ENCODE peak calls at places on chromosomes 13 and 19, in eight cellular contexts. F is fibroblast of mammary gland, P is K562, H is heart right ventricle, O is fibroblast of lung, B is HFF-Myc, A is cardiac fibroblast, L is mesenchymal stem cell. J is an unnamed sample.

GRCh38 chr13:48223016-48223385 is 10.0 kb upstream of the ITM2B start:
- DNase-seq in P (no peak), H (no peak), O (no peak), L (peak; percentile 29), B (no peak), A (no peak), F (no peak), J (no peak)

GRCh38 chr19:38671654-38672053 is 24.2 kb downstream of the ACTN4 start:
- DNase-seq in L (no peak), O (no peak), H (no peak), B (no peak), A (no peak), P (no peak), F (no peak), J (no peak)

GRCh38 chr13:103539265-103539664 is 473.0 kb upstream of the SLC10A2 start:
- DNase-seq in B (no peak), P (no peak), H (no peak), F (no peak), L (no peak), O (no peak), A (no peak), J (no peak)

GRCh38 chr19:58387338-58388174 is 487 bp downstream of the RPS5 start:
- DNase-seq in L (peak; percentile 47), A (no peak), P (no peak), B (no peak), H (no peak), O (no peak), F (peak; percentile 16), J (no peak)

GRCh38 chr19:16920816-16921529 is 32.2 kb downstream of the F2RL3 start:
- DNase-seq in H (no peak), O (peak; percentile 60), A (peak; percentile 95), F (peak; percentile 91), P (peak; percentile 88), L (peak; percentile 68), B (no peak), J (peak; percentile 28)

GRCh38 chr13:93355094-93355493 is 128.5 kb downstream of the GPC6 start:
- DNase-seq in H (no peak), A (no peak), P (no peak), B (no peak), O (no peak), L (no peak), F (no peak), J (no peak)

GRCh38 chr13:106532111-106532929 is 3.1 kb downstream of the EFNB2 start:
- DNase-seq in B (no peak), A (peak; percentile 22), L (peak; percentile 47), P (no peak), O (peak; percentile 56), F (peak; percentile 28), H (no peak), J (no peak)

GRCh38 chr13:43742911-43743310 is 43.9 kb downstream of the ENOX1 start:
- DNase-seq in L (no peak), A (no peak), O (no peak), B (no peak), H (no peak), F (no peak), P (no peak), J (no peak)

GRCh38 chr19:58181902-58182576 is 822 bp upstream of the ZNF274 start:
- DNase-seq in A (peak; percentile 68), L (peak; percentile 35), B (no peak), P (peak; percentile 44), O (peak; percentile 20), F (peak; percentile 49), H (peak; percentile 56), J (no peak)

GRCh38 chr19:35306473-35307246 is 14.7 kb downstream of the MAG start:
- DNase-seq in H (no peak), B (no peak), L (no peak), A (no peak), F (no peak), O (no peak), P (no peak), J (no peak)

GRCh38 chr19:42255766-42256750 is 1.1 kb upstream of the ERF start:
- DNase-seq in A (peak; percentile 71), P (no peak), O (peak; percentile 45), H (peak; percentile 83), L (peak; percentile 78), F (peak; percentile 44), B (no peak), J (no peak)

GRCh38 chr13:108176685-108177274 is 38.6 kb downstream of the LIG4 start:
- DNase-seq in B (no peak), A (peak; percentile 40), H (no peak), F (peak; percentile 23), L (peak; percentile 34), O (peak; percentile 12), P (peak; percentile 25), J (no peak)

GRCh38 chr19:13154911-13155471 is 4.8 kb downstream of the IER2 start:
- DNase-seq in H (peak; percentile 54), F (peak; percentile 58), P (peak; percentile 42), O (peak; percentile 57), B (no peak), A (peak; percentile 72), L (peak; percentile 93), J (no peak)

GRCh38 chr13:69857188-69857821 is 250.3 kb upstream of the ATXN8OS start:
- DNase-seq in A (peak; percentile 57), P (peak; percentile 15), B (no peak), H (no peak), L (peak; percentile 49), O (peak; percentile 49), F (peak; percentile 35), J (no peak)

GRCh38 chr13:68713394-68713793 is 1394.2 kb upstream of the ATXN8OS start:
- DNase-seq in L (no peak), B (no peak), O (no peak), H (no peak), P (no peak), A (no peak), F (no peak), J (no peak)

GRCh38 chr13:111508164-111508870 is 187.9 kb downstream of the TEX29 start:
- DNase-seq in O (no peak), L (no peak), A (no peak), F (no peak), B (no peak), P (no peak), H (no peak), J (no peak)

DNA sequence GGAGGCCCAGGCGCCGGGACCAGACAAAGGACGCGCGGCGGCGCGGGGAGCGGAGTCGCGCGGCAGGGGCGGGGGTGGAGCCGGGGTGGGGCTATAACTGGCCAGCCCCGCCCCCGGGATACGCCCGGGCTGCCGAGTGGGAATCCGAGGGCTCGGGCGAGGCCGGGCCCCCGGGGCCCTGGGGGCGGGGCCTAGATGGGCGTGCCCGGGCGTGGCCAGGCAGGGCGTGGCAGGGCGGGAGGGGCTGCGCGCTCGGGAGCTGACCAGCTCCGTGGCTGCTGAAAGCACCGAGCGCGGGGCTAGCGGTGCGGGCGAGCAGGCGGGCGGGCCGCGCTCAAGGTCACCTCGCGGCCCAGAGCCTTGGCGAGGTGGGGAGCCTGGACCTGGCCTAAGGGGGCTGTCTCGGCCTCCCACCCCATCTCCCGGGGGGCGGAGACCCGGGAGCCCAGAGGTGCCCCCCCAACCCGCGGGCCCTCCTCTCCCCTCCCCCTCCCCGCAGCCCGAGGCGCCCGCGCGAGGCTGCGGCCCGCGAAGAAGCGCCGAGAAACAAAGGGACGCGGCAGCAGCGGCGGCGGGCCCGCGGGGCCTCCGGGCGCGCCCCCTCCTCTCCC is 1.3 kb downstream of the ELAVL3 start:
- DNase-seq in H (no peak), P (peak; percentile 100), O (no peak), A (no peak), L (no peak), B (no peak), F (peak; percentile 30), J (no peak)
- H3K4me3 ChIP-seq in H (peak overlapping the region; percentile 16), P (peak overlapping the region; percentile 23), O (no peak overlapping the region), A (no peak overlapping the region), L (no peak overlapping the region), B (no peak overlapping the region), F (no peak overlapping the region), J (no peak overlapping the region)

GRCh38 chr19:47260476-47260875 is 4.2 kb downstream of the CCDC9 start:
- DNase-seq in O (no peak), H (no peak), F (no peak), B (no peak), P (no peak), A (no peak), L (no peak), J (no peak)

GRCh38 chr19:47258895-47259555 is 2.7 kb downstream of the CCDC9 start:
- DNase-seq in H (no peak), P (no peak), O (no peak), F (no peak), A (no peak), B (no peak), L (no peak), J (no peak)

GRCh38 chr19:47256688-47257410 is 524 bp downstream of the CCDC9 start:
- DNase-seq in F (peak; percentile 98), L (peak; percentile 99), B (peak; percentile 96), H (peak; percentile 100), P (peak; percentile 96), O (peak; percentile 99), A (peak; percentile 100), J (peak; percentile 94)

GRCh38 chr19:47257411-47258169 is 1.3 kb downstream of the CCDC9 start:
- DNase-seq in A (no peak), F (no peak), H (no peak), P (no peak), B (no peak), L (no peak), O (no peak), J (no peak)

GRCh38 chr19:47258434-47258833 is 2.1 kb downstream of the CCDC9 start:
- DNase-seq in B (no peak), O (no peak), A (no peak), L (no peak), F (no peak), P (no peak), H (no peak), J (no peak)
- H3K4me3 ChIP-seq in B (peak overlapping the region; percentile 61), O (peak overlapping the region; percentile 67), A (peak overlapping the region; percentile 44), L (peak overlapping the region; percentile 87), F (peak overlapping the region; percentile 58), P (peak overlapping the region; percentile 53), H (peak overlapping the region; percentile 66), J (peak overlapping the region; percentile 69)

DNA sequence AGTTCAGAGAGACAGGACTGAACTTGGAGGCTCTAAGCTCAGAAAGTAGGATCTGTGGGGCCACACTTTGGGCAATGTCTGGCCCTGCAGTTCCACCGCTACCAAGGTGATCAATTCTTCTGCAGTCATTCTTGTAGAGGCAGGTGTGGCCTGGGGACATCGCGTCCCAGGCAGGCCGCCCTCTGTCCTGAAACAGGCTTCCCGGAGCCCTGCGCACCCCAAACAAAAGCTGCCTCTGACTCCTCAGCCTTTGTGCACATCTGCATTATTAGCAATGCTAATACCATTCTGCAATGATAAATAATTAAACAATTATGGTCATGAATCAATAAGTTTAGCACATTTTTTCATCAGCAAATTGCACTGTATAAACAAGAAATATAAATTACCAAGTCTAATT is 160.2 kb downstream of the URI1 start:
- DNase-seq in H (no peak), O (no peak), F (no peak), A (no peak), L (no peak), P (no peak), B (no peak), J (no peak)
- H3K4me3 ChIP-seq in H (no peak overlapping the region), O (no peak overlapping the region), F (no peak overlapping the region), A (no peak overlapping the region), L (no peak overlapping the region), P (no peak overlapping the region), B (no peak overlapping the region), J (no peak overlapping the region)

DNA sequence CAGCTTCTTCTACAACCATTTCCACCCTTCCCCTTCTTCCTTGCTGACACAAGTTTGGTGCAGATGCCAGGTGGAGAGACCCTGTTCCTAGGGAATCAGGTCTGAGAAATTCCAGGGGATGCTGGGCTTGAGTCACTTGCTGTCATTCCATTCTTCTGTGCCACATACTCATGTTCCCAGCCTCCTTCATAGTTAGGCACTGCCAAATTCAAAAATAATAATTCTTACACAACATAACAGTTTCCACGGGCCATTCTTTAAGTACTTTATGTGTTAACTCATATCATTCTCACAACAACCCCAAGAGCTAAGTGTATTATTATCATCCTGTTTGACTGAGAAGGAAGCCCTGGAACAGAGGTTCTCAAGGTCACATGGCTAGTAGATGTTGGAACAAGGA is 27.1 kb upstream of the POMP start:
- DNase-seq in A (peak; percentile 17), F (peak; percentile 20), P (no peak), H (no peak), O (no peak), B (no peak), L (no peak), J (no peak)
- H3K4me3 ChIP-seq in A (no peak overlapping the region), F (no peak overlapping the region), P (no peak overlapping the region), H (no peak overlapping the region), O (no peak overlapping the region), B (no peak overlapping the region), L (no peak overlapping the region), J (no peak overlapping the region)

J was measured in skeletal muscle cell.